ENCODE peak calls at places on chromosomes 3 and 15, in four cellular contexts. One of them, this sample, is unnamed.
A peak's percentile ranks its signal among the peaks of the same experiment; 100 is the strongest.

GRCh38 chr3:19216669-19217337 is 68.5 kb downstream of the KCNH8 start:
- DNase-seq in HepG2: no peak
- DNase-seq in H1: no peak
- DNase-seq in SK-N-SH: no peak
- DNase-seq in this sample: no peak

GRCh38 chr3:14125193-14126016 is 553 bp downstream of the TMEM43 start:
- DNase-seq in SK-N-SH: no peak
- DNase-seq in HepG2: peak; percentile 72
- DNase-seq in H1: no peak
- DNase-seq in this sample: peak; percentile 58

GRCh38 chr3:184611606-184612304 is 50.2 kb downstream of the EPHB3 start:
- DNase-seq in SK-N-SH: no peak
- DNase-seq in HepG2: no peak
- DNase-seq in H1: no peak
- DNase-seq in this sample: no peak

GRCh38 chr3:32733631-32734229 is 48.7 kb downstream of the CNOT10 start:
- DNase-seq in SK-N-SH: peak; percentile 56
- DNase-seq in HepG2: peak; percentile 62
- DNase-seq in H1: no peak
- DNase-seq in this sample: no peak

GRCh38 chr15:49847937-49848823 is 227.3 kb downstream of the DTWD1 start:
- DNase-seq in HepG2: no peak
- DNase-seq in SK-N-SH: no peak
- DNase-seq in H1: no peak
- DNase-seq in this sample: no peak

GRCh38 chr3:39671600-39671999 is 137.8 kb upstream of the MYRIP start:
- DNase-seq in H1: no peak
- DNase-seq in HepG2: no peak
- DNase-seq in SK-N-SH: no peak
- DNase-seq in this sample: no peak

GRCh38 chr3:139117136-139117675 is 72.5 kb upstream of the PRR23C start:
- DNase-seq in SK-N-SH: no peak
- DNase-seq in HepG2: no peak
- DNase-seq in H1: no peak
- DNase-seq in this sample: no peak

GRCh38 chr15:63395730-63396545 is 14.3 kb upstream of the CA12 start:
- DNase-seq in SK-N-SH: no peak
- DNase-seq in H1: no peak
- DNase-seq in HepG2: no peak
- DNase-seq in this sample: no peak

GRCh38 chr3:129605593-129606521 is 619 bp downstream of the PLXND1 start:
- DNase-seq in SK-N-SH: peak; percentile 78
- DNase-seq in H1: no peak
- DNase-seq in HepG2: no peak
- DNase-seq in this sample: peak; percentile 41

GRCh38 chr3:192597511-192597910 is 129.8 kb downstream of the FGF12 start:
- DNase-seq in HepG2: no peak
- DNase-seq in H1: no peak
- DNase-seq in SK-N-SH: no peak
- DNase-seq in this sample: no peak

GRCh38 chr3:111159391-111159790 is 87.8 kb downstream of the NECTIN3 start:
- DNase-seq in H1: no peak
- DNase-seq in HepG2: no peak
- DNase-seq in SK-N-SH: no peak
- DNase-seq in this sample: no peak

GRCh38 chr3:47385007-47385406 is 4.2 kb downstream of the PTPN23 start:
- DNase-seq in HepG2: peak; percentile 81
- DNase-seq in H1: no peak
- DNase-seq in SK-N-SH: no peak
- DNase-seq in this sample: no peak

GRCh38 chr3:196609343-196609775 is 30.1 kb upstream of the NRROS start:
- DNase-seq in HepG2: peak; percentile 64
- DNase-seq in H1: peak; percentile 73
- DNase-seq in SK-N-SH: peak; percentile 92
- DNase-seq in this sample: peak; percentile 99

GRCh38 chr3:134067311-134068161 is 37.8 kb upstream of the SLCO2A1 start:
- DNase-seq in HepG2: no peak
- DNase-seq in SK-N-SH: no peak
- DNase-seq in H1: no peak
- DNase-seq in this sample: no peak

GRCh38 chr3:129122697-129123055 is 1.1 kb upstream of the RAB43 start:
- DNase-seq in H1: no peak
- DNase-seq in HepG2: no peak
- DNase-seq in SK-N-SH: no peak
- DNase-seq in this sample: no peak

GRCh38 chr15:52337198-52337853 is 41.7 kb upstream of the MYO5C start:
- DNase-seq in H1: no peak
- DNase-seq in HepG2: peak; percentile 16
- DNase-seq in SK-N-SH: no peak
- DNase-seq in this sample: no peak

GRCh38 chr3:126883241-126883640 is 99.7 kb upstream of the PLXNA1 start:
- DNase-seq in H1: no peak
- DNase-seq in HepG2: no peak
- DNase-seq in SK-N-SH: no peak
- DNase-seq in this sample: no peak

GRCh38 chr3:129031476-129032215 is 28.9 kb upstream of the GP9 start:
- DNase-seq in H1: no peak
- DNase-seq in SK-N-SH: no peak
- DNase-seq in HepG2: no peak
- DNase-seq in this sample: no peak

GRCh38 chr3:16884748-16885587 is at the start of gene PLCL2:
- DNase-seq in SK-N-SH: peak; percentile 88
- DNase-seq in HepG2: no peak
- DNase-seq in H1: no peak
- DNase-seq in this sample: peak; percentile 28

GRCh38 chr15:77831989-77832388 is 199.3 kb upstream of the LINGO1 start:
- DNase-seq in SK-N-SH: no peak
- DNase-seq in HepG2: no peak
- DNase-seq in H1: no peak
- DNase-seq in this sample: no peak

GRCh38 chr15:48447657-48448056 is 116.4 kb downstream of the DUT start:
- DNase-seq in H1: no peak
- DNase-seq in HepG2: no peak
- DNase-seq in SK-N-SH: no peak
- DNase-seq in this sample: no peak

GRCh38 chr15:55853134-55853533 is 110.2 kb upstream of the PRTG start:
- DNase-seq in HepG2: no peak
- DNase-seq in H1: no peak
- DNase-seq in SK-N-SH: no peak
- DNase-seq in this sample: no peak

GRCh38 chr3:122697952-122698625 is 17.4 kb downstream of the PARP14 start:
- DNase-seq in SK-N-SH: no peak
- DNase-seq in HepG2: no peak
- DNase-seq in H1: no peak
- DNase-seq in this sample: no peak

GRCh38 chr15:86915811-86916331 is 836.2 kb downstream of the AGBL1 start:
- DNase-seq in H1: no peak
- DNase-seq in HepG2: peak; percentile 31
- DNase-seq in SK-N-SH: peak; percentile 65
- DNase-seq in this sample: no peak

GRCh38 chr3:135992072-135992471 is 26.5 kb downstream of the PPP2R3A start:
- DNase-seq in H1: no peak
- DNase-seq in HepG2: no peak
- DNase-seq in SK-N-SH: no peak
- DNase-seq in this sample: no peak

GRCh38 chr3:25648107-25648535 is 16.6 kb downstream of the TOP2B start:
- DNase-seq in SK-N-SH: peak; percentile 59
- DNase-seq in H1: peak; percentile 63
- DNase-seq in HepG2: peak; percentile 77
- DNase-seq in this sample: peak; percentile 80

GRCh38 chr3:62724503-62724902 is 150.7 kb downstream of the CADPS start:
- DNase-seq in SK-N-SH: no peak
- DNase-seq in H1: no peak
- DNase-seq in HepG2: no peak
- DNase-seq in this sample: no peak

GRCh38 chr15:70217246-70218160 is 119.8 kb upstream of the TLE3 start:
- DNase-seq in HepG2: no peak
- DNase-seq in SK-N-SH: peak; percentile 58
- DNase-seq in H1: no peak
- DNase-seq in this sample: no peak

GRCh38 chr3:7346364-7346763 is 485.4 kb downstream of the GRM7 start:
- DNase-seq in H1: no peak
- DNase-seq in SK-N-SH: no peak
- DNase-seq in HepG2: no peak
- DNase-seq in this sample: no peak

GRCh38 chr3:46693038-46693896 is at the start of gene ALS2CL:
- DNase-seq in SK-N-SH: peak; percentile 92
- DNase-seq in H1: no peak
- DNase-seq in HepG2: no peak
- DNase-seq in this sample: peak; percentile 5

DNA sequence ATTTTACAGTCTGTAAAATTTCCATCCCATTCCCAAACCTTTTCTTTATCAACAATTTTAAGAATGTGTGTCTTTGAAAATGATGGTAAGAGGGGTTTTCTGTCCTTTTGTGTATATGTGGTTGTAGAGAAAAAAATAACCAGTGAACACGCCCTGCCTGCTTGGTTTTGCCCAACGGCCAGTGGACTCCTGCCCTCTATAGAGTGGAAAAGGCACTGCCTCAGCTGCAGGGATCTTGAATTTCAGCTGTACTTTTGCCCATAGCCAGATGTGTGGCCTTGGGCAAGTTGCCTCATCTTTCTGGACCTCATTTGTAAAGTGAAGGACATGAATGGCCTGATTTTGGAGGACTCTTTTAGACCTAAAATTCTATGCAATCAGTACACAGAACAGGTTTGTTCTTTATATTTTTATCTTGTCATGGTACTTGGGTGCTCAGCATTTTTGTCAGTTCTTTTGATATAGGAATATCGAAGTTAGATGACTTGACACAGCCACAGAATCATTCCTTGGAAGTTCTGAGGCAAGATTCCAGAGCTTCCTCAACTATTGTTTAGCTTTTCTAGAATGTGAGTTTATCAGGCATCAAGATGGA is 81.0 kb downstream of the CLDN11 start:
- DNase-seq in HepG2: peak; percentile 79
- DNase-seq in H1: no peak
- DNase-seq in SK-N-SH: peak; percentile 62
- DNase-seq in this sample: peak; percentile 20
- TF ChIP-seq GABPA in HepG2: no peak
- TF ChIP-seq GABPA in H1: no peak
- TF ChIP-seq GABPA in SK-N-SH: no peak
- TF ChIP-seq GABPA in this sample: no peak

DNA sequence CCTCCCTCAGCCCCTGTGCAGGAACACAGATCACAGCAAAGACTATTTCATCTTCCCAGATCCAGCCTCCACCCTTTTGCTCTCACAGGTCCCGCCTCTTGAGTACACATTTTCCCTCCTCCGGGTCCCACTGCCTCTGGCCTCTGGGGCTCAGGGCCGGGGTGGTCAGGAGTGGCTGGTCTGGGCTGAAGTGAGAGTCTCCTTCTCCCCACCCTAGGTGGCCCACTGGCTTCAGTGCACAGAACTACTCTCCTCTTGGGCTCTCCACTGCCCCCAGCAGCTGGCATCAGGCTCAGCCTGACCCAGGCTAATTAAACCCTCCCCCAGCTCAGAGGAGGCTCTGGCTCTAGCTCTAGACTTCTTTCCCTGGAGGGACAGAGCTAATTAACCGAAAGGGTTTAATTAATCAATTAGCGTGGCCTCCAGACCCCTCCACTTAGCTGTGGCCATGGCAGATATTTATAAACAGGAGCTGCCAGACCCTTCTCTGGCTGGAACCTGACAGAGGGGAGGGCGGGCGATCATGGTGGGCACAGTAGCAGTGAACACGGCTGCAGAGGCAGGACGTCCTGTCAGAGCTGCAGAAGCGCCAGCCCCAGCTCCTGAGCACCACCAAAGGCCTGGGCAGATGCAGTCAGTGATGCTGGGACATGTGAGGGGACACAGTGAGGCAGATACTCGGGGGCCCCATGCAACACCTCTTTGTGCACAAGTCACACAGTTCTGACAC is 15.1 kb downstream of the DUSP7 start:
- DNase-seq in HepG2: peak; percentile 38
- DNase-seq in SK-N-SH: peak; percentile 93
- DNase-seq in H1: no peak
- DNase-seq in this sample: no peak
- TF ChIP-seq CTCF in HepG2: peak; percentile 40
- TF ChIP-seq CTCF in SK-N-SH: peak; percentile 52
- TF ChIP-seq CTCF in H1: peak; percentile 56
- TF ChIP-seq CTCF in this sample: no peak

GRCh38 chr15:89502867-89503595 is 6.6 kb upstream of the RHCG start:
- DNase-seq in H1: no peak
- DNase-seq in HepG2: no peak
- DNase-seq in SK-N-SH: no peak
- DNase-seq in this sample: no peak

GRCh38 chr15:89501646-89502045 is 5.3 kb upstream of the RHCG start:
- DNase-seq in H1: no peak
- DNase-seq in HepG2: no peak
- DNase-seq in SK-N-SH: no peak
- DNase-seq in this sample: no peak

GRCh38 chr15:89506026-89506686 is 9.8 kb upstream of the RHCG start:
- DNase-seq in HepG2: no peak
- DNase-seq in H1: no peak
- DNase-seq in SK-N-SH: no peak
- DNase-seq in this sample: no peak

GRCh38 chr15:89500397-89501270 is 4.3 kb upstream of the RHCG start:
- DNase-seq in H1: no peak
- DNase-seq in SK-N-SH: no peak
- DNase-seq in HepG2: no peak
- DNase-seq in this sample: no peak

DNA sequence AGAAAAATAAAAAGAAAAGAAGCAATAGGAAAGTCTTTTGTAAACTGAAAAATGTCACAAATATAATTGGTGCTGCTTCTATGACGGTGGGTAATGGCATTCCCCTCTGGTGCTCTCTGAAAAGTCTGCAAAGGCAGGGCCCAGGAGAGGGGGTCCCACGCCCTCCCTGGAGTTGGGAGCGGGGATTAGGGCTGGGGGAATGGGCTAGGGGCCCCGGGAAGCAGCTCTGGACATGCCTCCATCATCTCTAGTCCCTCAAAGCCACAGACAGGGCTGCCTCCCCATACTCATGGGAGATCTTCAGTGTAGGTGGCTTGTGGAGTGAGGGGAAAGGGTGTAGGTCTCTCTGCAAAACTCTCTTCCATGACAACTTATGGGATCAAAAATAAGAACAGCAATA is 7.8 kb upstream of the RHCG start:
- DNase-seq in H1: no peak
- DNase-seq in SK-N-SH: no peak
- DNase-seq in HepG2: no peak
- DNase-seq in this sample: no peak
- TF ChIP-seq GABPA in H1: no peak
- TF ChIP-seq GABPA in SK-N-SH: no peak
- TF ChIP-seq GABPA in HepG2: no peak
- TF ChIP-seq GABPA in this sample: no peak

GRCh38 chr15:68793776-68794175 is 26.9 kb downstream of the ANP32A start:
- DNase-seq in HepG2: no peak
- DNase-seq in SK-N-SH: no peak
- DNase-seq in H1: no peak
- DNase-seq in this sample: no peak

GRCh38 chr15:68790910-68791309 is 29.8 kb downstream of the ANP32A start:
- DNase-seq in SK-N-SH: no peak
- DNase-seq in HepG2: no peak
- DNase-seq in H1: no peak
- DNase-seq in this sample: no peak

GRCh38 chr15:68789921-68790575 is 30.6 kb downstream of the ANP32A start:
- DNase-seq in H1: no peak
- DNase-seq in HepG2: no peak
- DNase-seq in SK-N-SH: peak; percentile 46
- DNase-seq in this sample: no peak

GRCh38 chr15:68792901-68793766 is 27.6 kb downstream of the ANP32A start:
- DNase-seq in HepG2: no peak
- DNase-seq in H1: no peak
- DNase-seq in SK-N-SH: no peak
- DNase-seq in this sample: no peak

GRCh38 chr15:68791431-68792283 is 29.0 kb downstream of the ANP32A start:
- DNase-seq in SK-N-SH: no peak
- DNase-seq in H1: no peak
- DNase-seq in HepG2: no peak
- DNase-seq in this sample: no peak
- TF ChIP-seq CTCF in SK-N-SH: no peak
- TF ChIP-seq CTCF in H1: no peak
- TF ChIP-seq CTCF in HepG2: no peak
- TF ChIP-seq CTCF in this sample: no peak

This sample was measured in HL-60.